ENCODE peak calls at places on chromosomes 7 and 10, in six cellular contexts. One of them, this sample, is unnamed.
A peak's percentile ranks its signal among the peaks of the same experiment; 100 is the strongest.

GRCh38 chr10:97338041-97338440 is 3.5 kb upstream of the FRAT2 start:
- DNase-seq in OCI-LY7: no peak
- DNase-seq in CD8-positive, alpha-beta T cell: no peak
- DNase-seq in RWPE2: no peak
- DNase-seq in heart right ventricle: no peak
- DNase-seq in aorta: no peak
- DNase-seq in this sample: no peak

GRCh38 chr10:69086131-69086530 is 1.8 kb upstream of the SRGN start:
- DNase-seq in OCI-LY7: no peak
- DNase-seq in CD8-positive, alpha-beta T cell: no peak
- DNase-seq in RWPE2: no peak
- DNase-seq in heart right ventricle: peak; percentile 55
- DNase-seq in aorta: no peak
- DNase-seq in this sample: peak; percentile 31

GRCh38 chr7:134780166-134780853 is 876 bp downstream of the CALD1 start:
- DNase-seq in OCI-LY7: no peak
- DNase-seq in CD8-positive, alpha-beta T cell: no peak
- DNase-seq in RWPE2: no peak
- DNase-seq in heart right ventricle: no peak
- DNase-seq in aorta: no peak
- DNase-seq in this sample: no peak

GRCh38 chr10:125940515-125940914 is 44.2 kb downstream of the FANK1 start:
- DNase-seq in OCI-LY7: no peak
- DNase-seq in CD8-positive, alpha-beta T cell: no peak
- DNase-seq in RWPE2: no peak
- DNase-seq in heart right ventricle: no peak
- DNase-seq in aorta: no peak
- DNase-seq in this sample: no peak

GRCh38 chr10:95756796-95757657 is 1.1 kb downstream of the ENTPD1 start:
- DNase-seq in OCI-LY7: peak; percentile 41
- DNase-seq in CD8-positive, alpha-beta T cell: no peak
- DNase-seq in RWPE2: no peak
- DNase-seq in heart right ventricle: no peak
- DNase-seq in aorta: no peak
- DNase-seq in this sample: no peak

GRCh38 chr7:55594414-55594813 is 22.1 kb upstream of the VOPP1 start:
- DNase-seq in OCI-LY7: no peak
- DNase-seq in CD8-positive, alpha-beta T cell: no peak
- DNase-seq in RWPE2: no peak
- DNase-seq in heart right ventricle: no peak
- DNase-seq in aorta: no peak
- DNase-seq in this sample: no peak

GRCh38 chr7:99352247-99352646 is 22.3 kb upstream of the ARPC1B start:
- DNase-seq in OCI-LY7: no peak
- DNase-seq in CD8-positive, alpha-beta T cell: no peak
- DNase-seq in RWPE2: no peak
- DNase-seq in heart right ventricle: no peak
- DNase-seq in aorta: no peak
- DNase-seq in this sample: no peak

GRCh38 chr7:70416611-70417010 is 715.3 kb upstream of the GALNT17 start:
- DNase-seq in OCI-LY7: peak; percentile 73
- DNase-seq in CD8-positive, alpha-beta T cell: no peak
- DNase-seq in RWPE2: no peak
- DNase-seq in heart right ventricle: no peak
- DNase-seq in aorta: no peak
- DNase-seq in this sample: no peak

GRCh38 chr7:138663741-138664710 is 37.1 kb downstream of the SVOPL start:
- DNase-seq in OCI-LY7: no peak
- DNase-seq in CD8-positive, alpha-beta T cell: no peak
- DNase-seq in RWPE2: no peak
- DNase-seq in heart right ventricle: no peak
- DNase-seq in aorta: no peak
- DNase-seq in this sample: no peak

GRCh38 chr7:138666385-138666784 is 34.8 kb downstream of the SVOPL start:
- DNase-seq in OCI-LY7: no peak
- DNase-seq in CD8-positive, alpha-beta T cell: no peak
- DNase-seq in RWPE2: no peak
- DNase-seq in heart right ventricle: no peak
- DNase-seq in aorta: no peak
- DNase-seq in this sample: no peak

GRCh38 chr7:138665669-138666140 is 35.5 kb downstream of the SVOPL start:
- DNase-seq in OCI-LY7: no peak
- DNase-seq in CD8-positive, alpha-beta T cell: no peak
- DNase-seq in RWPE2: no peak
- DNase-seq in heart right ventricle: no peak
- DNase-seq in aorta: no peak
- DNase-seq in this sample: no peak

GRCh38 chr7:138667535-138667934 is 33.6 kb downstream of the SVOPL start:
- DNase-seq in OCI-LY7: no peak
- DNase-seq in CD8-positive, alpha-beta T cell: no peak
- DNase-seq in RWPE2: no peak
- DNase-seq in heart right ventricle: no peak
- DNase-seq in aorta: no peak
- DNase-seq in this sample: no peak

GRCh38 chr7:138665249-138665648 is 35.9 kb downstream of the SVOPL start:
- DNase-seq in OCI-LY7: no peak
- DNase-seq in CD8-positive, alpha-beta T cell: no peak
- DNase-seq in RWPE2: no peak
- DNase-seq in heart right ventricle: no peak
- DNase-seq in aorta: no peak
- DNase-seq in this sample: no peak
- H3K4me3 ChIP-seq in OCI-LY7: no peak overlapping the region
- H3K4me3 ChIP-seq in CD8-positive, alpha-beta T cell: no peak overlapping the region
- H3K4me3 ChIP-seq in RWPE2: no peak overlapping the region
- H3K4me3 ChIP-seq in heart right ventricle: no peak overlapping the region
- H3K4me3 ChIP-seq in aorta: no peak overlapping the region
- H3K4me3 ChIP-seq in this sample: no peak overlapping the region

DNA sequence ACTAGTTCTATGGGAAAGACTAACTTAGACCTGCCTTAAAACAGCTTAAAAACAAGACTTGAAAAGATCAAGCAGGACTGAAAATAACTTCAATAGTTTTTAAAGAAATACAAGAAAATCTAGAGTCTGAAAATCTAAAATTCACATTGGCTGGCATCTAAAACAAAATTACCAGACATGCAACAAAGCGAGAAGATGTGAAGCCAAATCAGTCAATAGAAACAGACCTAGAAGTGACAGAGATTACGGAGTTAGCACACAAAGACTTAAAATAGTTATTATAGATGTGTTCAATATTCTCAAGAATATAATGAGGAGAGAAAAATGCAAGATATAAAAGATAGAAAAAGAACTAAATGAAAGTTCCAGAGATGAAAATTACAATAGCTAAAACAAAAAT is 78.3 kb upstream of the DIP2C start:
- DNase-seq in OCI-LY7: no peak
- DNase-seq in CD8-positive, alpha-beta T cell: no peak
- DNase-seq in RWPE2: no peak
- DNase-seq in heart right ventricle: no peak
- DNase-seq in aorta: no peak
- DNase-seq in this sample: no peak
- H3K9me3 ChIP-seq in OCI-LY7: no peaks in the 10 kb centered on the region
- H3K9me3 ChIP-seq in CD8-positive, alpha-beta T cell: no peaks in the 10 kb centered on the region
- H3K9me3 ChIP-seq in RWPE2: no peaks in the 10 kb centered on the region
- H3K9me3 ChIP-seq in heart right ventricle: no peaks in the 10 kb centered on the region
- H3K9me3 ChIP-seq in aorta: peaks cover 4% of the 10 kb centered on the region
- H3K9me3 ChIP-seq in this sample: peaks cover 11% of the 10 kb centered on the region

DNA sequence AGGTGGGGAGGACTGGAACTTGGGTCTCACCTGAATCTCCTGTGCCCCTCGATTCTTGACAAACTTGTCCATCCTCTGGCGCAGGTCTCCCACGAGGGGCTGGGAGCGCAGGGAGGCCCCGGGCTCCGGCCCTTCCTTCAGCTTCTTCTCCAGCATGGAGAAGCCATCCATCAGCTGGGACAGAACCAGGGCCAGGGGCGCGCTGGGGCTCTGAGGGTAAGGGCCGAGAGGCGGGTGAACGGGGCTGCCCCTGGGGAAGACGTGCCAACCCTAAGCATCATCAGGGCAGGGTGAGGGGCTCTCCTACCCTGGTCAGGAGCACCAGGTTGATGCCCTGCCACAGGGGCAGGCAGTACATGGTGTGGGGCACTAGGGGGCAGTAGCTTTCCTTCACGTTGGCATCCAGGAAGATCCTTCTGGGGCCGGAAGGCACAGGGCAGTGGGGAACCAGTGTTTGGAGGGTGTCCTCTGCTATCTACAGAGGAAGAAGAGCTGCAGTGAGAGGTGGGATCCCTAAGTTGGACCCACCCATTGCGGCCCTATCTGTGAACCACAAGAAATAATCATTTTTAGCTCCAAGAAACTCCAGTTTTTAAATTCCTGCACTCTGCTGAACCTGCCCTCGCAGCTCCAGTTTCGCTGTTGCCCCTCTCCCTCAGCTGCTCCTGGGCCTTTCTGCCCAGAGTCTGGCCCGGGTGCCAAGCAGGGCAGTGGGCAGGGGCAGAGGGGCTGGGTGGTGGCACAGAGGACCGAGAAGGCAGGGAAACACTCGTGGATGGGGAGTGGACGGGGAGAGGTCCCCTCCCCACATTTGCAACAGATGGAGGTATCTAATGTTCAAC is 10.8 kb upstream of the PYROXD2 start:
- DNase-seq in OCI-LY7: peak; percentile 63
- DNase-seq in CD8-positive, alpha-beta T cell: peak; percentile 54
- DNase-seq in RWPE2: no peak
- DNase-seq in heart right ventricle: no peak
- DNase-seq in aorta: no peak
- DNase-seq in this sample: peak; percentile 34
- H3K36me3 ChIP-seq in OCI-LY7: peaks cover 30% of the 10 kb centered on the region
- H3K36me3 ChIP-seq in CD8-positive, alpha-beta T cell: peaks cover 15% of the 10 kb centered on the region
- H3K36me3 ChIP-seq in RWPE2: no peaks in the 10 kb centered on the region
- H3K36me3 ChIP-seq in heart right ventricle: peaks cover 98% of the 10 kb centered on the region
- H3K36me3 ChIP-seq in aorta: no peaks in the 10 kb centered on the region
- H3K36me3 ChIP-seq in this sample: no peaks in the 10 kb centered on the region

GRCh38 chr7:120991570-120991969 is 3.1 kb downstream of the CPED1 start:
- DNase-seq in OCI-LY7: no peak
- DNase-seq in CD8-positive, alpha-beta T cell: no peak
- DNase-seq in RWPE2: no peak
- DNase-seq in heart right ventricle: no peak
- DNase-seq in aorta: no peak
- DNase-seq in this sample: no peak

GRCh38 chr7:120988591-120989299 is at the start of gene CPED1:
- DNase-seq in OCI-LY7: peak; percentile 10
- DNase-seq in CD8-positive, alpha-beta T cell: no peak
- DNase-seq in RWPE2: no peak
- DNase-seq in heart right ventricle: peak; percentile 81
- DNase-seq in aorta: peak; percentile 93
- DNase-seq in this sample: peak; percentile 77

GRCh38 chr7:120989571-120990220 is 1.2 kb downstream of the CPED1 start:
- DNase-seq in OCI-LY7: no peak
- DNase-seq in CD8-positive, alpha-beta T cell: no peak
- DNase-seq in RWPE2: no peak
- DNase-seq in heart right ventricle: peak; percentile 34
- DNase-seq in aorta: peak; percentile 71
- DNase-seq in this sample: no peak

GRCh38 chr7:120991133-120991532 is 2.6 kb downstream of the CPED1 start:
- DNase-seq in OCI-LY7: no peak
- DNase-seq in CD8-positive, alpha-beta T cell: no peak
- DNase-seq in RWPE2: no peak
- DNase-seq in heart right ventricle: no peak
- DNase-seq in aorta: no peak
- DNase-seq in this sample: no peak

GRCh38 chr7:120990468-120991118 is 2.1 kb downstream of the CPED1 start:
- DNase-seq in OCI-LY7: no peak
- DNase-seq in CD8-positive, alpha-beta T cell: no peak
- DNase-seq in RWPE2: no peak
- DNase-seq in heart right ventricle: no peak
- DNase-seq in aorta: no peak
- DNase-seq in this sample: no peak
- H3K4me3 ChIP-seq in OCI-LY7: no peak overlapping the region
- H3K4me3 ChIP-seq in CD8-positive, alpha-beta T cell: no peak overlapping the region
- H3K4me3 ChIP-seq in RWPE2: no peak overlapping the region
- H3K4me3 ChIP-seq in heart right ventricle: peak overlapping the region; percentile 40
- H3K4me3 ChIP-seq in aorta: peak overlapping the region; percentile 98
- H3K4me3 ChIP-seq in this sample: peak overlapping the region; percentile 55

GRCh38 chr7:57215423-57215822 is 83.2 kb upstream of the ZNF479 start:
- DNase-seq in OCI-LY7: no peak
- DNase-seq in CD8-positive, alpha-beta T cell: no peak
- DNase-seq in RWPE2: no peak
- DNase-seq in heart right ventricle: no peak
- DNase-seq in aorta: peak; percentile 35
- DNase-seq in this sample: no peak

GRCh38 chr7:57210871-57211270 is 78.6 kb upstream of the ZNF479 start:
- DNase-seq in OCI-LY7: no peak
- DNase-seq in CD8-positive, alpha-beta T cell: no peak
- DNase-seq in RWPE2: no peak
- DNase-seq in heart right ventricle: no peak
- DNase-seq in aorta: peak; percentile 51
- DNase-seq in this sample: no peak

GRCh38 chr7:57207836-57208235 is 75.6 kb upstream of the ZNF479 start:
- DNase-seq in OCI-LY7: no peak
- DNase-seq in CD8-positive, alpha-beta T cell: no peak
- DNase-seq in RWPE2: no peak
- DNase-seq in heart right ventricle: no peak
- DNase-seq in aorta: peak; percentile 34
- DNase-seq in this sample: no peak

GRCh38 chr7:57210212-57210611 is 78.0 kb upstream of the ZNF479 start:
- DNase-seq in OCI-LY7: no peak
- DNase-seq in CD8-positive, alpha-beta T cell: no peak
- DNase-seq in RWPE2: no peak
- DNase-seq in heart right ventricle: no peak
- DNase-seq in aorta: no peak
- DNase-seq in this sample: no peak

DNA sequence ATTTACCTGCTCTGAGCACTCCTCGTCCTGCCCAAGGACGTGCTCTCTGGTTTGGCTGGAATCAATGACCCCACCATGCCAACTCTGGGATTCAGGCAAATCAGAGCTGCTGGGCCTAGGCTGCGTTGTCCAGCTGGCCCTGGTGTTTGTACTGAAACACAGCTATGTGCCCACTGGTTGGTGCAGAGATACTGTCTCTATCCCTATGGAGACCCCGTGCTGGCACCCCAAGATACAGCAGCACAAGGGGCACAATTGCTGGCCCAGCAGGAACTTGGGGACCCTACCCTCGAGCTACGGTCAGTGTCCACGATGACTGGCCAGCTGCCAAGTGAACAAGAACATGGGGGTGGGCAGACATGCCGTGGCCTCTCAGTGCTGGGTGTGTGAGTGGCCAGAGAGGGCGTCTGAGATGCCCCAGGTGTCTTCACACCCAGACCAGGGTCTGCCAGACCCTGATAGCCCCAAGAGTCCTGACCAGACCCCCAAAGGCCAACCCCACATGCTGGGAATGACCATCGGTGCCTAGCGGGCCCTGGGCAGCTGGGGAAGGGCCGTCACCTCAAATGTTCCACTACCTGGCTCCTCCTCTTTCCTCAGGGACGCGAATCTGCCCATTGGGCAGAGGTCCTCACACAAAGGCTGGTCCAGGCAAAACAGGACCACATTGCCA is 79.3 kb upstream of the ZNF479 start:
- DNase-seq in OCI-LY7: no peak
- DNase-seq in CD8-positive, alpha-beta T cell: no peak
- DNase-seq in RWPE2: no peak
- DNase-seq in heart right ventricle: no peak
- DNase-seq in aorta: peak; percentile 64
- DNase-seq in this sample: no peak
- H3K9me3 ChIP-seq in OCI-LY7: no peaks in the 10 kb centered on the region
- H3K9me3 ChIP-seq in CD8-positive, alpha-beta T cell: no peaks in the 10 kb centered on the region
- H3K9me3 ChIP-seq in RWPE2: no peaks in the 10 kb centered on the region
- H3K9me3 ChIP-seq in heart right ventricle: no peaks in the 10 kb centered on the region
- H3K9me3 ChIP-seq in aorta: no peaks in the 10 kb centered on the region
- H3K9me3 ChIP-seq in this sample: no peaks in the 10 kb centered on the region